ENCODE peak calls at places on chromosomes 16 and 17, in six cellular contexts. G is breast epithelium, T is mammary epithelial cell, X is ascending aorta, J is HCT116, Y is type B pancreatic cell. C is an unnamed sample.

GRCh38 chr17:69473801-69474170 is 59.3 kb downstream of the MAP2K6 start:
- DNase-seq in T (peak), Y (no peak), G (no peak), X (no peak), J (no peak), C (no peak)

GRCh38 chr17:22470411-22471175 is 778.3 kb downstream of the KCNJ18 start:
- DNase-seq in T (no peak), G (no peak), Y (no peak), X (no peak), J (no peak), C (no peak)

GRCh38 chr17:30273373-30273772 is 18.4 kb downstream of the BLMH start:
- DNase-seq in X (no peak), Y (no peak), J (no peak), T (no peak), G (no peak), C (no peak)

GRCh38 chr16:87531418-87531817 is 38.6 kb upstream of the ZCCHC14 start:
- DNase-seq in T (no peak), J (no peak), G (no peak), Y (no peak), X (no peak), C (no peak)

GRCh38 chr17:76547183-76547641 is 7.4 kb downstream of the PRCD start:
- DNase-seq in Y (no peak), T (no peak), J (no peak), G (no peak), X (peak), C (no peak)

GRCh38 chr16:57802635-57803412 is 533 bp upstream of the KIFC3 start:
- DNase-seq in X (no peak), G (no peak), Y (no peak), J (no peak), T (peak), C (no peak)

GRCh38 chr17:77608431-77608830 is 350.1 kb upstream of the TNRC6C start:
- DNase-seq in X (no peak), T (no peak), J (no peak), G (no peak), Y (no peak), C (no peak)

GRCh38 chr17:17269926-17270773 is 10.9 kb downstream of the COPS3 start:
- DNase-seq in X (no peak), J (peak), Y (no peak), T (no peak), G (no peak), C (no peak)

GRCh38 chr17:19386276-19386863 is 620 bp downstream of the MFAP4 start:
- DNase-seq in G (no peak), T (peak), Y (no peak), X (peak), J (no peak), C (peak)

GRCh38 chr16:13919330-13919682 is 648 bp upstream of the ERCC4 start:
- DNase-seq in X (no peak), J (peak), Y (no peak), T (peak), G (no peak), C (no peak)

GRCh38 chr17:60165976-60166375 is 16.2 kb downstream of the CA4 start:
- DNase-seq in X (peak), T (peak), J (no peak), G (no peak), Y (no peak), C (no peak)

GRCh38 chr16:25109643-25110042 is 1.9 kb upstream of the LCMT1 start:
- DNase-seq in J (peak), Y (no peak), G (peak), X (peak), T (peak), C (peak)

GRCh38 chr16:81618661-81619060 is 160.4 kb upstream of the PLCG2 start:
- DNase-seq in Y (no peak), X (no peak), T (no peak), J (no peak), G (no peak), C (no peak)

GRCh38 chr17:60325730-60326524 is 66.0 kb downstream of the USP32 start:
- DNase-seq in T (no peak), X (no peak), Y (no peak), G (no peak), J (no peak), C (no peak)

DNA sequence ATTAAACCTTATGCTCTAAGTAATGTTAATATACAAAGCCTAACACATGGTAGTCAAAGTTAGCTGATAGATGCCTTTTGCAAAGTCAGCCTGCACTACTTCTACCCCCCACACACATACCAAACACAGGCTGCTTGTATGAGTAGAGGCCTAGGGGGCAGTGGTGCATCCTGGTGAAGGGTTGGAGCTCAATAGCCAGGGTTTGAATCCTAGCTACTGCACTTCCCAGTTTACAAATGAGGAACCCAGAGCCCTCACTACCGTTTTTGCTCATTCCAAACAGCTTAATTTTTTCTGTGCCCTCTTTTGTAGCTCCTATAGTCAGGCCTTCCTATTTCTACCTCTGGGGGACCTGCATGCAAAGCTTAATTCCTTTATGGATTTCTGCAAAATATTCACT is 18.9 kb upstream of the HYDIN start:
- DNase-seq in Y (no peak), G (no peak), T (no peak), J (no peak), X (no peak), C (no peak)
- TF ChIP-seq CTCF in Y (no peak), G (no peak), T (no peak), J (peak), X (no peak), C (no peak)

GRCh38 chr17:48550313-48551205 is 5.7 kb upstream of the HOXB2 start:
- DNase-seq in T (peak), X (peak), Y (no peak), J (no peak), G (no peak), C (no peak)
- TF ChIP-seq CTCF in T (no peak), X (no peak), Y (peak), J (no peak), G (no peak), C (no peak)

GRCh38 chr16:86048882-86049585 is 150.1 kb downstream of the IRF8 start:
- DNase-seq in J (no peak), X (no peak), G (no peak), T (no peak), Y (no peak), C (no peak)
- TF ChIP-seq CTCF in J (peak), X (no peak), G (no peak), T (no peak), Y (no peak), C (no peak)

GRCh38 chr17:81808778-81809555 is 5.0 kb downstream of the GCGR start:
- DNase-seq in T (no peak), G (no peak), X (no peak), Y (no peak), J (no peak), C (no peak)
- TF ChIP-seq CTCF in T (no peak), G (no peak), X (no peak), Y (no peak), J (peak), C (no peak)

GRCh38 chr17:83195330-83196087 is 116.1 kb downstream of the METRNL start:
- DNase-seq in X (peak), T (no peak), G (peak), Y (no peak), J (no peak), C (peak)
- TF ChIP-seq CTCF in X (peak), T (peak), G (peak), Y (no peak), J (no peak), C (no peak)